ENCODE peak calls at places on chromosomes 6 and 20, in ten cellular contexts. E, C, B, S, O, J, X, I, G and H are unnamed samples.
A peak's percentile ranks its signal among the peaks of the same experiment; 100 is the strongest.

GRCh38 chr6:129843573-129843972 is 17.5 kb downstream of the TMEM244 start:
- DNase-seq in E (peak; percentile 55), C (no peak), B (no peak), S (no peak), O (no peak), J (no peak), X (no peak), I (no peak), G (no peak), H (no peak)

GRCh38 chr6:5004373-5005037 is 668 bp upstream of the RPP40 start:
- DNase-seq in E (no peak), C (no peak), B (no peak), S (peak; percentile 10), O (no peak), J (no peak), X (no peak), I (no peak), G (no peak), H (no peak)

GRCh38 chr6:50929323-50929722 is 110.7 kb downstream of the TFAP2B start:
- DNase-seq in E (no peak), C (no peak), B (no peak), S (no peak), O (no peak), J (no peak), X (no peak), I (no peak), G (no peak), H (no peak)

GRCh38 chr6:16754864-16755263 is 6.4 kb downstream of the ATXN1 start:
- DNase-seq in E (no peak), C (no peak), B (no peak), S (no peak), O (no peak), J (no peak), X (no peak), I (no peak), G (no peak), H (no peak)

GRCh38 chr6:165096209-165096608 is 213.2 kb downstream of the C6orf118 start:
- DNase-seq in E (no peak), C (no peak), B (no peak), S (no peak), O (no peak), J (no peak), X (no peak), I (no peak), G (no peak), H (no peak)

GRCh38 chr6:155782320-155782730 is 326.7 kb upstream of the NOX3 start:
- DNase-seq in E (peak; percentile 93), C (no peak), B (peak; percentile 75), S (peak; percentile 14), O (no peak), J (no peak), X (no peak), I (no peak), G (no peak), H (no peak)

GRCh38 chr20:43750774-43751166 is 24.0 kb upstream of the GTSF1L start:
- DNase-seq in E (no peak), C (no peak), B (no peak), S (no peak), O (no peak), J (no peak), X (no peak), I (no peak), G (no peak), H (no peak)

GRCh38 chr6:83578057-83578456 is 65.7 kb downstream of the PRSS35 start:
- DNase-seq in E (no peak), C (no peak), B (no peak), S (no peak), O (no peak), J (no peak), X (no peak), I (no peak), G (no peak), H (no peak)

GRCh38 chr20:36349384-36350170 is 43.4 kb downstream of the DLGAP4 start:
- DNase-seq in E (no peak), C (no peak), B (no peak), S (no peak), O (no peak), J (no peak), X (no peak), I (no peak), G (no peak), H (no peak)

GRCh38 chr6:125787791-125788190 is 3.0 kb upstream of the NCOA7 start:
- DNase-seq in E (peak; percentile 66), C (no peak), B (peak; percentile 10), S (no peak), O (no peak), J (no peak), X (no peak), I (no peak), G (no peak), H (no peak)

GRCh38 chr20:6185268-6185667 is 62.4 kb upstream of the FERMT1 start:
- DNase-seq in E (no peak), C (no peak), B (no peak), S (no peak), O (no peak), J (no peak), X (no peak), I (no peak), G (no peak), H (no peak)

GRCh38 chr6:84582997-84583396 is 181.4 kb downstream of the TBX18 start:
- DNase-seq in E (peak; percentile 60), C (no peak), B (no peak), S (no peak), O (no peak), J (no peak), X (no peak), I (no peak), G (no peak), H (no peak)

GRCh38 chr6:30841644-30842504 is 42.4 kb upstream of the DDR1 start:
- DNase-seq in E (peak; percentile 71), C (no peak), B (no peak), S (no peak), O (no peak), J (no peak), X (no peak), I (no peak), G (no peak), H (no peak)

GRCh38 chr6:6790891-6791290 is 202.4 kb downstream of the LY86 start:
- DNase-seq in E (peak; percentile 28), C (no peak), B (no peak), S (peak; percentile 90), O (no peak), J (no peak), X (no peak), I (no peak), G (no peak), H (no peak)

GRCh38 chr6:154410619-154411044 is 54.0 kb upstream of the IPCEF1 start:
- DNase-seq in E (peak; percentile 97), C (no peak), B (peak; percentile 42), S (peak; percentile 97), O (peak; percentile 74), J (no peak), X (no peak), I (no peak), G (no peak), H (no peak)

GRCh38 chr20:38386852-38387251 is 40.6 kb downstream of the LBP start:
- DNase-seq in E (no peak), C (no peak), B (no peak), S (no peak), O (no peak), J (no peak), X (no peak), I (no peak), G (no peak), H (no peak)

GRCh38 chr6:21596379-21597242 is 3.1 kb downstream of the SOX4 start:
- DNase-seq in E (peak; percentile 56), C (peak; percentile 6), B (peak; percentile 59), S (peak; percentile 74), O (peak; percentile 70), J (peak; percentile 23), X (peak; percentile 45), I (no peak), G (no peak), H (no peak)

GRCh38 chr20:53801609-53802370 is 208.2 kb upstream of the ZNF217 start:
- DNase-seq in E (no peak), C (no peak), B (no peak), S (no peak), O (no peak), J (no peak), X (no peak), I (no peak), G (no peak), H (no peak)

GRCh38 chr20:57957397-57958049 is 247.7 kb upstream of the PMEPA1 start:
- DNase-seq in E (peak; percentile 3), C (no peak), B (no peak), S (no peak), O (no peak), J (no peak), X (no peak), I (no peak), G (no peak), H (no peak)

GRCh38 chr20:10716855-10717254 is 43.1 kb upstream of the JAG1 start:
- DNase-seq in E (peak; percentile 36), C (no peak), B (no peak), S (no peak), O (no peak), J (no peak), X (no peak), I (no peak), G (no peak), H (no peak)

GRCh38 chr6:25370175-25371036 is 91.2 kb downstream of the CARMIL1 start:
- DNase-seq in E (no peak), C (no peak), B (no peak), S (no peak), O (no peak), J (no peak), X (no peak), I (no peak), G (no peak), H (no peak)

GRCh38 chr6:25122622-25123237 is 156.4 kb upstream of the CARMIL1 start:
- DNase-seq in E (no peak), C (no peak), B (no peak), S (no peak), O (no peak), J (no peak), X (no peak), I (no peak), G (no peak), H (no peak)

GRCh38 chr20:52859156-52859887 is 112.8 kb upstream of the TSHZ2 start:
- DNase-seq in E (no peak), C (no peak), B (no peak), S (peak; percentile 11), O (no peak), J (no peak), X (no peak), I (no peak), G (no peak), H (no peak)

GRCh38 chr6:155291291-155291690 is 23.0 kb downstream of the TFB1M start:
- DNase-seq in E (no peak), C (no peak), B (no peak), S (no peak), O (no peak), J (no peak), X (no peak), I (no peak), G (no peak), H (no peak)

GRCh38 chr20:2382833-2383232 is 2.1 kb downstream of the TGM6 start:
- DNase-seq in E (no peak), C (no peak), B (no peak), S (no peak), O (no peak), J (no peak), X (no peak), I (no peak), G (no peak), H (no peak)

GRCh38 chr6:141393405-141394124 is 739.2 kb upstream of the GJE1 start:
- DNase-seq in E (no peak), C (no peak), B (no peak), S (no peak), O (no peak), J (no peak), X (no peak), I (no peak), G (no peak), H (no peak)

GRCh38 chr6:44271914-44272313 is 1.7 kb downstream of the TMEM151B start:
- DNase-seq in E (no peak), C (no peak), B (no peak), S (no peak), O (no peak), J (no peak), X (no peak), I (no peak), G (no peak), H (no peak)

GRCh38 chr6:105348897-105349296 is 54.0 kb downstream of the PREP start:
- DNase-seq in E (no peak), C (no peak), B (no peak), S (no peak), O (no peak), J (no peak), X (no peak), I (no peak), G (no peak), H (no peak)